ENCODE peak calls at places on chromosomes 6 and 20, in nine cellular contexts. One of them, this sample, is unnamed.

GRCh38 chr20:11995750-11996567 is 78.3 kb downstream of the BTBD3 start:
- DNase-seq in endothelial cell: no peak
- DNase-seq in amniotic stem cell: no peak
- DNase-seq in stimulated activated CD4-positive, alpha-beta T cell treated with anti-CD3 and anti-CD28 coated beads, Interleukin-12 subunit alpha, Interleukin-12 subunit beta, amount 100 ng/mL, for 4 hours: no peak
- DNase-seq in dermis microvascular lymphatic vessel endothelial cell: no peak
- DNase-seq in nephron progenitor cell: no peak
- DNase-seq in CD8-positive, alpha-beta memory T cell: no peak
- DNase-seq in HCT116: no peak
- DNase-seq in GM12865: no peak
- DNase-seq in this sample: no peak

GRCh38 chr6:7058250-7058923 is 49.4 kb upstream of the RREB1 start:
- DNase-seq in GM12865: no peak
- DNase-seq in HCT116: peak; percentile 97
- DNase-seq in dermis microvascular lymphatic vessel endothelial cell: peak; percentile 18
- DNase-seq in CD8-positive, alpha-beta memory T cell: no peak
- DNase-seq in stimulated activated CD4-positive, alpha-beta T cell treated with anti-CD3 and anti-CD28 coated beads, Interleukin-12 subunit alpha, Interleukin-12 subunit beta, amount 100 ng/mL, for 4 hours: no peak
- DNase-seq in endothelial cell: no peak
- DNase-seq in nephron progenitor cell: no peak
- DNase-seq in amniotic stem cell: peak; percentile 76
- DNase-seq in this sample: no peak

GRCh38 chr6:163263196-163263595 is 151.3 kb upstream of the QKI start:
- DNase-seq in dermis microvascular lymphatic vessel endothelial cell: no peak
- DNase-seq in stimulated activated CD4-positive, alpha-beta T cell treated with anti-CD3 and anti-CD28 coated beads, Interleukin-12 subunit alpha, Interleukin-12 subunit beta, amount 100 ng/mL, for 4 hours: no peak
- DNase-seq in amniotic stem cell: no peak
- DNase-seq in endothelial cell: no peak
- DNase-seq in HCT116: no peak
- DNase-seq in nephron progenitor cell: no peak
- DNase-seq in GM12865: no peak
- DNase-seq in CD8-positive, alpha-beta memory T cell: no peak
- DNase-seq in this sample: no peak

GRCh38 chr6:159170999-159171712 is 2.0 kb downstream of the FNDC1 start:
- DNase-seq in amniotic stem cell: no peak
- DNase-seq in stimulated activated CD4-positive, alpha-beta T cell treated with anti-CD3 and anti-CD28 coated beads, Interleukin-12 subunit alpha, Interleukin-12 subunit beta, amount 100 ng/mL, for 4 hours: no peak
- DNase-seq in GM12865: no peak
- DNase-seq in dermis microvascular lymphatic vessel endothelial cell: no peak
- DNase-seq in CD8-positive, alpha-beta memory T cell: no peak
- DNase-seq in endothelial cell: no peak
- DNase-seq in nephron progenitor cell: no peak
- DNase-seq in HCT116: no peak
- DNase-seq in this sample: no peak

GRCh38 chr6:149566372-149567193 is at the start of gene GINM1:
- DNase-seq in amniotic stem cell: peak; percentile 1
- DNase-seq in stimulated activated CD4-positive, alpha-beta T cell treated with anti-CD3 and anti-CD28 coated beads, Interleukin-12 subunit alpha, Interleukin-12 subunit beta, amount 100 ng/mL, for 4 hours: peak; percentile 53
- DNase-seq in GM12865: peak; percentile 81
- DNase-seq in CD8-positive, alpha-beta memory T cell: peak; percentile 42
- DNase-seq in nephron progenitor cell: peak; percentile 68
- DNase-seq in dermis microvascular lymphatic vessel endothelial cell: peak; percentile 67
- DNase-seq in HCT116: no peak
- DNase-seq in endothelial cell: peak; percentile 67
- DNase-seq in this sample: peak; percentile 41

GRCh38 chr6:23106951-23107350 is 537.6 kb downstream of the HDGFL1 start:
- DNase-seq in dermis microvascular lymphatic vessel endothelial cell: no peak
- DNase-seq in GM12865: no peak
- DNase-seq in amniotic stem cell: peak; percentile 44
- DNase-seq in endothelial cell: no peak
- DNase-seq in stimulated activated CD4-positive, alpha-beta T cell treated with anti-CD3 and anti-CD28 coated beads, Interleukin-12 subunit alpha, Interleukin-12 subunit beta, amount 100 ng/mL, for 4 hours: no peak
- DNase-seq in HCT116: no peak
- DNase-seq in nephron progenitor cell: no peak
- DNase-seq in CD8-positive, alpha-beta memory T cell: no peak
- DNase-seq in this sample: no peak

GRCh38 chr20:24470031-24470781 is 777 bp downstream of the SYNDIG1 start:
- DNase-seq in stimulated activated CD4-positive, alpha-beta T cell treated with anti-CD3 and anti-CD28 coated beads, Interleukin-12 subunit alpha, Interleukin-12 subunit beta, amount 100 ng/mL, for 4 hours: no peak
- DNase-seq in HCT116: no peak
- DNase-seq in CD8-positive, alpha-beta memory T cell: no peak
- DNase-seq in amniotic stem cell: no peak
- DNase-seq in GM12865: no peak
- DNase-seq in nephron progenitor cell: peak; percentile 48
- DNase-seq in dermis microvascular lymphatic vessel endothelial cell: no peak
- DNase-seq in endothelial cell: peak; percentile 38
- DNase-seq in this sample: no peak

GRCh38 chr6:138339024-138339423 is 38.7 kb upstream of the SMIM28 start:
- DNase-seq in dermis microvascular lymphatic vessel endothelial cell: no peak
- DNase-seq in stimulated activated CD4-positive, alpha-beta T cell treated with anti-CD3 and anti-CD28 coated beads, Interleukin-12 subunit alpha, Interleukin-12 subunit beta, amount 100 ng/mL, for 4 hours: no peak
- DNase-seq in amniotic stem cell: no peak
- DNase-seq in HCT116: no peak
- DNase-seq in CD8-positive, alpha-beta memory T cell: no peak
- DNase-seq in GM12865: no peak
- DNase-seq in nephron progenitor cell: no peak
- DNase-seq in endothelial cell: no peak
- DNase-seq in this sample: no peak

GRCh38 chr6:42315991-42316378 is 98.3 kb upstream of the MRPS10 start:
- DNase-seq in nephron progenitor cell: no peak
- DNase-seq in CD8-positive, alpha-beta memory T cell: no peak
- DNase-seq in GM12865: peak; percentile 56
- DNase-seq in HCT116: peak; percentile 90
- DNase-seq in endothelial cell: no peak
- DNase-seq in dermis microvascular lymphatic vessel endothelial cell: peak; percentile 78
- DNase-seq in amniotic stem cell: peak; percentile 87
- DNase-seq in stimulated activated CD4-positive, alpha-beta T cell treated with anti-CD3 and anti-CD28 coated beads, Interleukin-12 subunit alpha, Interleukin-12 subunit beta, amount 100 ng/mL, for 4 hours: no peak
- DNase-seq in this sample: no peak

GRCh38 chr6:168884646-168885086 is 369.0 kb downstream of the THBS2 start:
- DNase-seq in stimulated activated CD4-positive, alpha-beta T cell treated with anti-CD3 and anti-CD28 coated beads, Interleukin-12 subunit alpha, Interleukin-12 subunit beta, amount 100 ng/mL, for 4 hours: peak; percentile 74
- DNase-seq in GM12865: peak; percentile 21
- DNase-seq in amniotic stem cell: no peak
- DNase-seq in HCT116: peak; percentile 31
- DNase-seq in CD8-positive, alpha-beta memory T cell: peak; percentile 49
- DNase-seq in endothelial cell: peak; percentile 96
- DNase-seq in dermis microvascular lymphatic vessel endothelial cell: peak; percentile 30
- DNase-seq in nephron progenitor cell: peak; percentile 88
- DNase-seq in this sample: peak; percentile 87

GRCh38 chr20:21613512-21613911 is 92.0 kb upstream of the PAX1 start:
- DNase-seq in CD8-positive, alpha-beta memory T cell: no peak
- DNase-seq in nephron progenitor cell: no peak
- DNase-seq in endothelial cell: no peak
- DNase-seq in amniotic stem cell: no peak
- DNase-seq in GM12865: no peak
- DNase-seq in dermis microvascular lymphatic vessel endothelial cell: peak; percentile 4
- DNase-seq in stimulated activated CD4-positive, alpha-beta T cell treated with anti-CD3 and anti-CD28 coated beads, Interleukin-12 subunit alpha, Interleukin-12 subunit beta, amount 100 ng/mL, for 4 hours: no peak
- DNase-seq in HCT116: no peak
- DNase-seq in this sample: no peak

GRCh38 chr6:4103929-4104328 is 25.0 kb upstream of the FAM217A start:
- DNase-seq in GM12865: no peak
- DNase-seq in amniotic stem cell: no peak
- DNase-seq in nephron progenitor cell: no peak
- DNase-seq in CD8-positive, alpha-beta memory T cell: no peak
- DNase-seq in endothelial cell: no peak
- DNase-seq in stimulated activated CD4-positive, alpha-beta T cell treated with anti-CD3 and anti-CD28 coated beads, Interleukin-12 subunit alpha, Interleukin-12 subunit beta, amount 100 ng/mL, for 4 hours: no peak
- DNase-seq in HCT116: no peak
- DNase-seq in dermis microvascular lymphatic vessel endothelial cell: no peak
- DNase-seq in this sample: no peak

GRCh38 chr6:71584712-71585436 is 296.3 kb downstream of the OGFRL1 start:
- DNase-seq in nephron progenitor cell: no peak
- DNase-seq in GM12865: no peak
- DNase-seq in HCT116: no peak
- DNase-seq in CD8-positive, alpha-beta memory T cell: no peak
- DNase-seq in stimulated activated CD4-positive, alpha-beta T cell treated with anti-CD3 and anti-CD28 coated beads, Interleukin-12 subunit alpha, Interleukin-12 subunit beta, amount 100 ng/mL, for 4 hours: no peak
- DNase-seq in amniotic stem cell: no peak
- DNase-seq in endothelial cell: no peak
- DNase-seq in dermis microvascular lymphatic vessel endothelial cell: no peak
- DNase-seq in this sample: no peak

GRCh38 chr6:106788761-106789160 is 159.4 kb downstream of the QRSL1 start:
- DNase-seq in dermis microvascular lymphatic vessel endothelial cell: no peak
- DNase-seq in stimulated activated CD4-positive, alpha-beta T cell treated with anti-CD3 and anti-CD28 coated beads, Interleukin-12 subunit alpha, Interleukin-12 subunit beta, amount 100 ng/mL, for 4 hours: no peak
- DNase-seq in GM12865: no peak
- DNase-seq in HCT116: no peak
- DNase-seq in nephron progenitor cell: no peak
- DNase-seq in endothelial cell: no peak
- DNase-seq in CD8-positive, alpha-beta memory T cell: no peak
- DNase-seq in amniotic stem cell: no peak
- DNase-seq in this sample: no peak

GRCh38 chr6:163423696-163424095 is 9.2 kb downstream of the QKI start:
- DNase-seq in dermis microvascular lymphatic vessel endothelial cell: no peak
- DNase-seq in stimulated activated CD4-positive, alpha-beta T cell treated with anti-CD3 and anti-CD28 coated beads, Interleukin-12 subunit alpha, Interleukin-12 subunit beta, amount 100 ng/mL, for 4 hours: no peak
- DNase-seq in nephron progenitor cell: no peak
- DNase-seq in CD8-positive, alpha-beta memory T cell: no peak
- DNase-seq in GM12865: no peak
- DNase-seq in endothelial cell: no peak
- DNase-seq in HCT116: no peak
- DNase-seq in amniotic stem cell: no peak
- DNase-seq in this sample: no peak

GRCh38 chr20:59814835-59815340 is 118.5 kb downstream of the SYCP2 start:
- DNase-seq in nephron progenitor cell: no peak
- DNase-seq in CD8-positive, alpha-beta memory T cell: no peak
- DNase-seq in dermis microvascular lymphatic vessel endothelial cell: no peak
- DNase-seq in amniotic stem cell: no peak
- DNase-seq in HCT116: no peak
- DNase-seq in endothelial cell: no peak
- DNase-seq in stimulated activated CD4-positive, alpha-beta T cell treated with anti-CD3 and anti-CD28 coated beads, Interleukin-12 subunit alpha, Interleukin-12 subunit beta, amount 100 ng/mL, for 4 hours: no peak
- DNase-seq in GM12865: no peak
- DNase-seq in this sample: no peak

GRCh38 chr20:31560094-31560899 is 44.8 kb upstream of the ID1 start:
- DNase-seq in HCT116: peak; percentile 59
- DNase-seq in GM12865: peak; percentile 73
- DNase-seq in dermis microvascular lymphatic vessel endothelial cell: peak; percentile 68
- DNase-seq in CD8-positive, alpha-beta memory T cell: peak; percentile 65
- DNase-seq in stimulated activated CD4-positive, alpha-beta T cell treated with anti-CD3 and anti-CD28 coated beads, Interleukin-12 subunit alpha, Interleukin-12 subunit beta, amount 100 ng/mL, for 4 hours: peak; percentile 72
- DNase-seq in endothelial cell: peak; percentile 78
- DNase-seq in amniotic stem cell: peak; percentile 67
- DNase-seq in nephron progenitor cell: peak; percentile 74
- DNase-seq in this sample: peak; percentile 65

GRCh38 chr20:35669221-35669620 is 4.5 kb upstream of the CPNE1 start:
- DNase-seq in nephron progenitor cell: no peak
- DNase-seq in CD8-positive, alpha-beta memory T cell: no peak
- DNase-seq in HCT116: no peak
- DNase-seq in dermis microvascular lymphatic vessel endothelial cell: no peak
- DNase-seq in endothelial cell: no peak
- DNase-seq in stimulated activated CD4-positive, alpha-beta T cell treated with anti-CD3 and anti-CD28 coated beads, Interleukin-12 subunit alpha, Interleukin-12 subunit beta, amount 100 ng/mL, for 4 hours: no peak
- DNase-seq in GM12865: no peak
- DNase-seq in amniotic stem cell: no peak
- DNase-seq in this sample: no peak

GRCh38 chr20:54980321-54980960 is 505.0 kb downstream of the DOK5 start:
- DNase-seq in dermis microvascular lymphatic vessel endothelial cell: no peak
- DNase-seq in amniotic stem cell: no peak
- DNase-seq in GM12865: peak; percentile 2
- DNase-seq in endothelial cell: no peak
- DNase-seq in stimulated activated CD4-positive, alpha-beta T cell treated with anti-CD3 and anti-CD28 coated beads, Interleukin-12 subunit alpha, Interleukin-12 subunit beta, amount 100 ng/mL, for 4 hours: no peak
- DNase-seq in nephron progenitor cell: peak; percentile 8
- DNase-seq in CD8-positive, alpha-beta memory T cell: no peak
- DNase-seq in HCT116: no peak
- DNase-seq in this sample: no peak

GRCh38 chr20:38581830-38582358 is 897 bp downstream of the ADIG start:
- DNase-seq in amniotic stem cell: no peak
- DNase-seq in HCT116: no peak
- DNase-seq in CD8-positive, alpha-beta memory T cell: no peak
- DNase-seq in endothelial cell: no peak
- DNase-seq in stimulated activated CD4-positive, alpha-beta T cell treated with anti-CD3 and anti-CD28 coated beads, Interleukin-12 subunit alpha, Interleukin-12 subunit beta, amount 100 ng/mL, for 4 hours: no peak
- DNase-seq in dermis microvascular lymphatic vessel endothelial cell: no peak
- DNase-seq in GM12865: no peak
- DNase-seq in nephron progenitor cell: no peak
- DNase-seq in this sample: no peak

GRCh38 chr20:24160563-24161355 is 172.2 kb upstream of the GGTLC1 start:
- DNase-seq in endothelial cell: peak; percentile 67
- DNase-seq in GM12865: peak; percentile 28
- DNase-seq in amniotic stem cell: peak; percentile 24
- DNase-seq in dermis microvascular lymphatic vessel endothelial cell: peak; percentile 45
- DNase-seq in nephron progenitor cell: peak; percentile 51
- DNase-seq in stimulated activated CD4-positive, alpha-beta T cell treated with anti-CD3 and anti-CD28 coated beads, Interleukin-12 subunit alpha, Interleukin-12 subunit beta, amount 100 ng/mL, for 4 hours: no peak
- DNase-seq in CD8-positive, alpha-beta memory T cell: no peak
- DNase-seq in HCT116: no peak
- DNase-seq in this sample: no peak

GRCh38 chr6:69487688-69488087 is 309.1 kb downstream of the LMBRD1 start:
- DNase-seq in HCT116: no peak
- DNase-seq in nephron progenitor cell: no peak
- DNase-seq in dermis microvascular lymphatic vessel endothelial cell: no peak
- DNase-seq in GM12865: peak; percentile 3
- DNase-seq in endothelial cell: no peak
- DNase-seq in stimulated activated CD4-positive, alpha-beta T cell treated with anti-CD3 and anti-CD28 coated beads, Interleukin-12 subunit alpha, Interleukin-12 subunit beta, amount 100 ng/mL, for 4 hours: no peak
- DNase-seq in CD8-positive, alpha-beta memory T cell: no peak
- DNase-seq in amniotic stem cell: no peak
- DNase-seq in this sample: no peak

GRCh38 chr6:168334072-168334471 is 14.5 kb upstream of the DACT2 start:
- DNase-seq in amniotic stem cell: no peak
- DNase-seq in stimulated activated CD4-positive, alpha-beta T cell treated with anti-CD3 and anti-CD28 coated beads, Interleukin-12 subunit alpha, Interleukin-12 subunit beta, amount 100 ng/mL, for 4 hours: no peak
- DNase-seq in nephron progenitor cell: no peak
- DNase-seq in CD8-positive, alpha-beta memory T cell: no peak
- DNase-seq in GM12865: no peak
- DNase-seq in dermis microvascular lymphatic vessel endothelial cell: no peak
- DNase-seq in endothelial cell: no peak
- DNase-seq in HCT116: no peak
- DNase-seq in this sample: no peak

GRCh38 chr20:37807491-37807890 is 95.4 kb upstream of the VSTM2L start:
- DNase-seq in nephron progenitor cell: no peak
- DNase-seq in dermis microvascular lymphatic vessel endothelial cell: no peak
- DNase-seq in stimulated activated CD4-positive, alpha-beta T cell treated with anti-CD3 and anti-CD28 coated beads, Interleukin-12 subunit alpha, Interleukin-12 subunit beta, amount 100 ng/mL, for 4 hours: no peak
- DNase-seq in HCT116: no peak
- DNase-seq in amniotic stem cell: no peak
- DNase-seq in CD8-positive, alpha-beta memory T cell: no peak
- DNase-seq in GM12865: no peak
- DNase-seq in endothelial cell: no peak
- DNase-seq in this sample: no peak